ENCODE peak calls at places on chromosomes 11 and 22, in five cellular contexts. Z, K, F, I and B are unnamed samples.

GRCh38 chr11:62267576-62267975 is 2.4 kb upstream of the SCGB2A2 start:
- DNase-seq in F (no peak), K (no peak), I (no peak), Z (no peak), B (no peak)

GRCh38 chr11:44711113-44711512 is 15.6 kb upstream of the TSPAN18 start:
- DNase-seq in I (no peak), F (no peak), Z (no peak), K (no peak), B (peak)

GRCh38 chr11:72741849-72742521 is 10.2 kb downstream of the ARAP1 start:
- DNase-seq in Z (no peak), I (no peak), F (no peak), K (no peak), B (no peak)

GRCh38 chr11:76637491-76638266 is 32.9 kb downstream of the LRRC32 start:
- DNase-seq in K (no peak), Z (no peak), I (peak), F (no peak), B (peak)

GRCh38 chr11:43933608-43934358 is 8.7 kb upstream of the C11orf96 start:
- DNase-seq in Z (no peak), F (no peak), I (no peak), K (peak), B (no peak)

GRCh38 chr11:33490842-33491370 is 209.7 kb downstream of the C11orf91 start:
- DNase-seq in Z (no peak), F (no peak), K (no peak), I (no peak), B (no peak)

GRCh38 chr11:46363031-46363407 is 15.8 kb downstream of the DGKZ start:
- DNase-seq in Z (peak), I (peak), K (peak), F (no peak), B (no peak)

GRCh38 chr11:115958089-115959000 is 454.1 kb upstream of the CADM1 start:
- DNase-seq in F (no peak), Z (no peak), I (no peak), K (no peak), B (peak)

GRCh38 chr22:25651332-25651731 is 86.9 kb downstream of the GRK3 start:
- DNase-seq in I (no peak), Z (no peak), K (no peak), F (no peak), B (no peak)

GRCh38 chr11:65555693-65556231 is 2.4 kb downstream of the LTBP3 start:
- DNase-seq in I (peak), Z (no peak), F (no peak), K (peak), B (no peak)

GRCh38 chr22:37162221-37163095 is 12.7 kb upstream of the IL2RB start:
- DNase-seq in Z (no peak), K (no peak), I (no peak), F (peak), B (no peak)

GRCh38 chr11:46001427-46002049 is 79.1 kb downstream of the LARGE2 start:
- DNase-seq in Z (no peak), K (peak), I (no peak), F (no peak), B (no peak)

GRCh38 chr11:62553839-62554361 is 7.3 kb upstream of the AHNAK start:
- DNase-seq in K (peak), I (peak), Z (no peak), F (no peak), B (peak)

GRCh38 chr11:12269104-12269441 is 108.3 kb upstream of the PARVA start:
- DNase-seq in Z (no peak), F (no peak), K (no peak), I (no peak), B (no peak)

GRCh38 chr11:43632171-43632570 is 48.4 kb upstream of the HSD17B12 start:
- DNase-seq in K (no peak), I (no peak), F (no peak), Z (no peak), B (no peak)

GRCh38 chr22:27609411-27610029 is 192.0 kb downstream of the MN1 start:
- DNase-seq in K (no peak), Z (no peak), F (no peak), I (no peak), B (peak)

GRCh38 chr22:44425356-44425755 is 72.7 kb downstream of the RTL6 start:
- DNase-seq in I (no peak), Z (no peak), K (no peak), F (no peak), B (no peak)

GRCh38 chr11:36702330-36703054 is 104.5 kb upstream of the RAG2 start:
- DNase-seq in F (no peak), K (no peak), I (peak), Z (peak), B (peak)

GRCh38 chr11:128735935-128736610 is 42.2 kb downstream of the FLI1 start:
- DNase-seq in Z (no peak), F (peak), K (no peak), I (no peak), B (peak)

GRCh38 chr11:118643142-118643994 is 36.0 kb downstream of the PHLDB1 start:
- DNase-seq in I (no peak), K (no peak), Z (no peak), F (no peak), B (no peak)

GRCh38 chr22:50271011-50271394 is 823 bp upstream of the MAPK11 start:
- DNase-seq in I (no peak), Z (no peak), F (no peak), K (no peak), B (no peak)

GRCh38 chr11:93850585-93851018 is at the start of gene VSTM5:
- DNase-seq in I (no peak), F (no peak), Z (no peak), K (no peak), B (no peak)

GRCh38 chr11:73227571-73228211 is 9.6 kb downstream of the P2RY2 start:
- DNase-seq in I (peak), K (no peak), F (no peak), Z (no peak), B (peak)

GRCh38 chr11:35089724-35090505 is 49.1 kb upstream of the CD44 start:
- DNase-seq in F (no peak), Z (no peak), I (no peak), K (peak), B (no peak)

GRCh38 chr11:7384691-7385090 is 100.6 kb upstream of the OLFML1 start:
- DNase-seq in Z (no peak), I (no peak), K (no peak), F (no peak), B (no peak)

GRCh38 chr11:32340181-32340580 is 95.2 kb downstream of the WT1 start:
- DNase-seq in F (no peak), Z (no peak), K (no peak), I (no peak), B (no peak)

GRCh38 chr11:112961751-112962747 is 829 bp downstream of the NCAM1 start:
- DNase-seq in F (peak), I (peak), Z (peak), K (peak), B (peak)

GRCh38 chr11:57315491-57315890 is 9.3 kb downstream of the TNKS1BP1 start:
- DNase-seq in F (peak), K (peak), Z (no peak), I (no peak), B (peak)

GRCh38 chr22:20080776-20081654 is 974 bp downstream of the DGCR8 start:
- DNase-seq in F (no peak), Z (no peak), I (no peak), K (peak), B (peak)

GRCh38 chr11:123086315-123086714 is 24.4 kb upstream of the HSPA8 start:
- DNase-seq in Z (no peak), I (no peak), K (no peak), F (no peak), B (no peak)

GRCh38 chr11:14327105-14327504 is 31.9 kb downstream of the RRAS2 start:
- DNase-seq in F (no peak), I (no peak), Z (no peak), K (no peak), B (no peak)

GRCh38 chr11:612201-612960 is 3.4 kb downstream of the IRF7 start:
- DNase-seq in F (no peak), K (no peak), I (no peak), Z (no peak), B (peak)

GRCh38 chr11:122862091-122862490 is 20.5 kb upstream of the JHY start:
- DNase-seq in K (no peak), Z (no peak), F (no peak), I (no peak), B (no peak)